ENCODE peak calls at places on chromosomes 16 and 17, in six cellular contexts. E is K562, K is prostate gland, X is stomach, Q is spleen, G is breast epithelium. F is an unnamed sample.

GRCh38 chr17:21358185-21358584 is 18.0 kb upstream of the KCNJ12 start:
- DNase-seq in E (no peak), K (no peak), X (no peak), Q (no peak), G (no peak), F (no peak)

GRCh38 chr17:55577011-55577586 is 65.8 kb upstream of the SMIM36 start:
- DNase-seq in E (no peak), K (no peak), X (no peak), Q (peak; percentile 81), G (peak; percentile 33), F (no peak)

GRCh38 chr17:7077911-7078546 is 2.0 kb downstream of the CLEC10A start:
- DNase-seq in E (no peak), K (no peak), X (no peak), Q (no peak), G (no peak), F (no peak)

GRCh38 chr17:79812969-79813825 is 16.3 kb upstream of the CBX8 start:
- DNase-seq in E (peak; percentile 86), K (no peak), X (no peak), Q (no peak), G (no peak), F (no peak)

GRCh38 chr17:79838541-79839274 is 532 bp downstream of the CBX4 start:
- DNase-seq in E (peak; percentile 69), K (peak; percentile 54), X (peak; percentile 55), Q (peak; percentile 91), G (no peak), F (no peak)

GRCh38 chr17:27544350-27545131 is 86.4 kb upstream of the LGALS9 start:
- DNase-seq in E (peak; percentile 59), K (no peak), X (no peak), Q (peak; percentile 51), G (no peak), F (no peak)

GRCh38 chr17:81004336-81005015 is 12.8 kb downstream of the CHMP6 start:
- DNase-seq in E (peak; percentile 39), K (no peak), X (no peak), Q (no peak), G (no peak), F (no peak)

GRCh38 chr16:75385507-75386152 is 47.7 kb downstream of the CFDP1 start:
- DNase-seq in E (peak; percentile 39), K (no peak), X (no peak), Q (no peak), G (no peak), F (peak; percentile 42)

GRCh38 chr17:81416612-81417011 is 21.4 kb downstream of the BAHCC1 start:
- DNase-seq in E (no peak), K (no peak), X (no peak), Q (no peak), G (no peak), F (no peak)

GRCh38 chr16:65121870-65122723 is at the start of gene CDH11:
- DNase-seq in E (no peak), K (peak; percentile 22), X (peak; percentile 25), Q (peak; percentile 85), G (peak; percentile 51), F (no peak)

DNA sequence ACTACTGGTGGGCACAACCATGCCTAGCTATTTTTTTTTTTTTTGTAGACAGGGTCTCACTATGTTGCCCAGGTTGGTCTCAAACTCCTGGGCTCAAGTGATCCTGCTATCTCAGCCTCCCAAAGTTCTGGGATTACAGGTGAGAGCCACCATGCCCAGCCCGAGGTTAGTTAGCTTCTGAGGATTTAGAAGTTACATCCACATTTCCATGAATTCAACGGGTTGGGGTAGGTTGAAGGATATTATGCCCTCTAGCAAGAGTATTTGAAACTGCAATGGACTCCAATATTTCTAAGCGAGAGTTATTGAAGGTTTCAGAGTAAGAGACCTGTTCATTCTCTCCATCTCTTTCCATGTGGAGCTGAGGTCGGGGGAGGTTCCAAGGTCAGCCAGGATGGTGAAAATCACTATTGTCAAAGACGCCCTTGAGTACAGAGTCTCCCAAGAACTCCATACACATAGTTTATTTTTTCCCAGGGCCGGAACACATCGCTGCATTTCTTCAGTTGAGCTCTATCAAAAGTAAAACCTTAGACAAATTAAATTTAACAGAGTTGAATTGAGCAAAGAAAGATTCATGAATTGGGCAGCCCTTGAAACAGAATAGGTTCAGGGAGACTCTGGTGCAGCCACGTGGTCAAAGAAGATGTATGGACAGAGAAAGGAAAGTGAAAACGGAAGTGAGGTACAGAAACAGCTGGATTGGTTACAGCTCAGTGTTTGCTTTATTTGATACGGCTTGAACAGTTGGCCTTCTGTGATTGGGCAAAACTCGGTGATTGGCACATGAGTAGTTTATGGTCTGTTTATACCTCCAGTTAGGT is 19.0 kb upstream of the ITPRIPL2 start:
- DNase-seq in E (peak; percentile 21), K (no peak), X (peak; percentile 41), Q (no peak), G (no peak), F (peak; percentile 77)
- TF ChIP-seq CTCF in E (peak; percentile 31), K (no peak), X (no peak), Q (no peak), G (no peak), F (peak; percentile 75)

GRCh38 chr17:19238167-19238505 is 970 bp downstream of the EPN2 start:
- DNase-seq in E (no peak), K (peak; percentile 46), X (peak; percentile 55), Q (peak; percentile 79), G (no peak), F (no peak)
- TF ChIP-seq POLR2AphosphoS5 in E (no peak), K (peak; percentile 24), X (no peak), Q (no peak), G (no peak), F (no peak)

GRCh38 chr17:19270951-19271611 is 33.9 kb downstream of the EPN2 start:
- DNase-seq in E (peak; percentile 73), K (no peak), X (no peak), Q (peak; percentile 32), G (no peak), F (no peak)

GRCh38 chr17:19271751-19272357 is 34.7 kb downstream of the EPN2 start:
- DNase-seq in E (no peak), K (no peak), X (no peak), Q (peak; percentile 39), G (no peak), F (no peak)

GRCh38 chr17:19269102-19269501 is 31.9 kb downstream of the EPN2 start:
- DNase-seq in E (no peak), K (peak; percentile 50), X (no peak), Q (no peak), G (no peak), F (no peak)

GRCh38 chr17:19269641-19270040 is 32.5 kb downstream of the EPN2 start:
- DNase-seq in E (no peak), K (no peak), X (no peak), Q (peak; percentile 16), G (no peak), F (no peak)

GRCh38 chr17:19270347-19270950 is 33.3 kb downstream of the EPN2 start:
- DNase-seq in E (no peak), K (no peak), X (no peak), Q (peak; percentile 64), G (no peak), F (no peak)
- TF ChIP-seq CTCF in E (no peak), K (no peak), X (no peak), Q (no peak), G (no peak), F (no peak)

DNA sequence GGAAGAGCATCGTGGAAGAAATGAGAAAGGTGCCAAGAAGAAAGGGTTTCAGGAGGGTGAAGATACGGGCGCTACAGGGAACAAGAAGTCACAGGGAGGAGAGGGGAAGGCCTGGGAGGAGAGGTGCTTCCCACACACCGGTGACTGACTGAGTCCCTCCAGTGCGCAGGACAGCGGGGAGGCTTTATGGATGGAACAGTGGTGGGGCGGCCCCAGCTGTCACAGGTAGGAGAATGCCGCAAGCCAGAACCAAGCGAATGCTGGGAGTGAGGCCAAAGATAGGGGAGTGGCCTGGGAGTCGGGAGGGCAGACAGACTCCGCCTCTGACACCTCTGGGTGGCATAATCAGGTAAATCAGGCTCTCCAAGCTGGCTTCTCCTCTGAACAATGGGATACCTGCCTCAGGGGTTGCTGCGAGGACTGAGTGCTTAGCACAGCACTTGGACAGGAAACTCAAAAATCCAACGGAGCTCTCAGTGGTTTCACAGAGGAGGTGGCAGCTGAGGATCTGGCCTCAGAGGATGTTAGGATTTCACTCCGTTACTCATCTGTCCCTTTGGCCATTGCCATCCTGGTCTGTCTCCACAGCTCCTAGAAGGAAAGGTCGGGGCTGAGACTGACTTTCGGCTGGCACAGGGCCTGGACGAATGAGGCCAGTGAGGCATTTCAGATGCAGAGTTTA is 760 bp upstream of the CNP start:
- DNase-seq in E (peak; percentile 81), K (peak; percentile 91), X (peak; percentile 89), Q (peak; percentile 86), G (peak; percentile 93), F (peak; percentile 8)
- TF ChIP-seq POLR2AphosphoS5 in E (no peak), K (peak; percentile 76), X (peak; percentile 4), Q (peak; percentile 51), G (peak; percentile 22), F (no peak)

GRCh38 chr17:61470530-61471136 is 18.4 kb downstream of the TBX4 start:
- DNase-seq in E (no peak), K (no peak), X (no peak), Q (peak; percentile 51), G (no peak), F (no peak)
- TF ChIP-seq CTCF in E (no peak), K (no peak), X (no peak), Q (no peak), G (no peak), F (no peak)